ENCODE peak calls at places on chromosomes 11 and 22, in eight cellular contexts. E, F, Y, W, K, Q, R and S are unnamed samples.

GRCh38 chr22:50516891-50517290 is 8.5 kb downstream of the SCO2 start:
- DNase-seq in E (no peak), F (no peak), Y (no peak), W (no peak), K (no peak), Q (no peak), R (no peak), S (no peak)

GRCh38 chr11:86984701-86985100 is 29.5 kb upstream of the FZD4 start:
- DNase-seq in E (no peak), F (no peak), Y (no peak), W (no peak), K (no peak), Q (no peak), R (no peak), S (no peak)

GRCh38 chr11:127789887-127790286 is 789.3 kb upstream of the KIRREL3 start:
- DNase-seq in E (peak; percentile 51), F (no peak), Y (no peak), W (no peak), K (no peak), Q (no peak), R (no peak), S (peak; percentile 8)

GRCh38 chr22:47059701-47060161 is 297.3 kb downstream of the TBC1D22A start:
- DNase-seq in E (peak; percentile 22), F (peak; percentile 49), Y (no peak), W (no peak), K (no peak), Q (no peak), R (no peak), S (peak; percentile 51)

GRCh38 chr22:46693634-46694422 is 44.2 kb downstream of the CERK start:
- DNase-seq in E (no peak), F (no peak), Y (no peak), W (no peak), K (no peak), Q (no peak), R (no peak), S (peak; percentile 42)

GRCh38 chr11:61295596-61295926 is 445 bp upstream of the VWCE start:
- DNase-seq in E (peak; percentile 56), F (no peak), Y (no peak), W (no peak), K (no peak), Q (peak; percentile 40), R (no peak), S (no peak)

GRCh38 chr11:96393753-96394348 is 4.0 kb downstream of the JRKL start:
- DNase-seq in E (no peak), F (peak; percentile 15), Y (no peak), W (no peak), K (peak; percentile 14), Q (no peak), R (no peak), S (peak; percentile 60)

GRCh38 chr22:19172213-19173046 is 6.1 kb downstream of the SLC25A1 start:
- DNase-seq in E (no peak), F (no peak), Y (no peak), W (no peak), K (no peak), Q (no peak), R (no peak), S (no peak)

GRCh38 chr11:83069441-83070043 is 2.2 kb downstream of the RAB30 start:
- DNase-seq in E (no peak), F (no peak), Y (no peak), W (no peak), K (no peak), Q (no peak), R (no peak), S (peak; percentile 62)

GRCh38 chr11:34860518-34860917 is 55.7 kb downstream of the APIP start:
- DNase-seq in E (no peak), F (no peak), Y (no peak), W (no peak), K (no peak), Q (no peak), R (no peak), S (no peak)

GRCh38 chr11:65182258-65183170 is 786 bp downstream of the CAPN1 start:
- DNase-seq in E (peak; percentile 56), F (no peak), Y (no peak), W (no peak), K (no peak), Q (no peak), R (no peak), S (peak; percentile 25)

GRCh38 chr22:23066200-23067022 is 3.9 kb upstream of the GNAZ start:
- DNase-seq in E (no peak), F (no peak), Y (peak; percentile 27), W (no peak), K (no peak), Q (no peak), R (no peak), S (peak; percentile 51)

GRCh38 chr22:33569547-33569946 is 350.7 kb downstream of the LARGE1 start:
- DNase-seq in E (no peak), F (no peak), Y (no peak), W (no peak), K (no peak), Q (no peak), R (no peak), S (no peak)

GRCh38 chr11:2137202-2138071 is 1.8 kb downstream of the IGF2 start:
- DNase-seq in E (no peak), F (peak; percentile 50), Y (no peak), W (no peak), K (no peak), Q (peak; percentile 65), R (no peak), S (no peak)

GRCh38 chr22:25210831-25211230 is 8.6 kb upstream of the CRYBB2 start:
- DNase-seq in E (no peak), F (no peak), Y (no peak), W (no peak), K (no peak), Q (no peak), R (no peak), S (no peak)